ENCODE peak calls at places on chromosomes 13 and 19, in nine cellular contexts. One of them, this sample, is unnamed.

GRCh38 chr13:60604058-60604457 is 207.0 kb downstream of the TDRD3 start:
- DNase-seq in endothelial cell: no peak
- DNase-seq in NCI-H510A treated with DMSO at 0.1 percent for 48 hours: no peak
- DNase-seq in thoracic aorta: no peak
- DNase-seq in neural progenitor cell: no peak
- DNase-seq in GM23338: no peak
- DNase-seq in stimulated activated CD8-positive, alpha-beta memory T cell treated with anti-CD3 and anti-CD28 coated beads, Interleukin-4, amount 100 ng/mL, for 1 hour: no peak
- DNase-seq in prostate gland: no peak
- DNase-seq in AG09309: no peak
- DNase-seq in this sample: no peak

GRCh38 chr19:45450042-45450380 is 17.8 kb upstream of the FOSB start:
- DNase-seq in endothelial cell: no peak
- DNase-seq in NCI-H510A treated with DMSO at 0.1 percent for 48 hours: no peak
- DNase-seq in thoracic aorta: no peak
- DNase-seq in neural progenitor cell: no peak
- DNase-seq in GM23338: no peak
- DNase-seq in stimulated activated CD8-positive, alpha-beta memory T cell treated with anti-CD3 and anti-CD28 coated beads, Interleukin-4, amount 100 ng/mL, for 1 hour: no peak
- DNase-seq in prostate gland: no peak
- DNase-seq in AG09309: no peak
- DNase-seq in this sample: no peak

GRCh38 chr19:33906578-33907335 is 110.1 kb downstream of the KCTD15 start:
- DNase-seq in endothelial cell: peak
- DNase-seq in NCI-H510A treated with DMSO at 0.1 percent for 48 hours: no peak
- DNase-seq in thoracic aorta: no peak
- DNase-seq in neural progenitor cell: peak
- DNase-seq in GM23338: peak
- DNase-seq in stimulated activated CD8-positive, alpha-beta memory T cell treated with anti-CD3 and anti-CD28 coated beads, Interleukin-4, amount 100 ng/mL, for 1 hour: no peak
- DNase-seq in prostate gland: peak
- DNase-seq in AG09309: no peak
- DNase-seq in this sample: peak

GRCh38 chr19:49017041-49017665 is at the start of gene LHB:
- DNase-seq in endothelial cell: no peak
- DNase-seq in NCI-H510A treated with DMSO at 0.1 percent for 48 hours: no peak
- DNase-seq in thoracic aorta: no peak
- DNase-seq in neural progenitor cell: no peak
- DNase-seq in GM23338: peak
- DNase-seq in stimulated activated CD8-positive, alpha-beta memory T cell treated with anti-CD3 and anti-CD28 coated beads, Interleukin-4, amount 100 ng/mL, for 1 hour: no peak
- DNase-seq in prostate gland: no peak
- DNase-seq in AG09309: no peak
- DNase-seq in this sample: no peak

GRCh38 chr13:30818323-30818960 is 83.1 kb downstream of the ALOX5AP start:
- DNase-seq in endothelial cell: no peak
- DNase-seq in NCI-H510A treated with DMSO at 0.1 percent for 48 hours: no peak
- DNase-seq in thoracic aorta: peak
- DNase-seq in neural progenitor cell: no peak
- DNase-seq in GM23338: no peak
- DNase-seq in stimulated activated CD8-positive, alpha-beta memory T cell treated with anti-CD3 and anti-CD28 coated beads, Interleukin-4, amount 100 ng/mL, for 1 hour: no peak
- DNase-seq in prostate gland: no peak
- DNase-seq in AG09309: peak
- DNase-seq in this sample: peak

GRCh38 chr19:8640402-8641004 is 10.1 kb downstream of the NFILZ start:
- DNase-seq in endothelial cell: no peak
- DNase-seq in NCI-H510A treated with DMSO at 0.1 percent for 48 hours: no peak
- DNase-seq in thoracic aorta: no peak
- DNase-seq in neural progenitor cell: no peak
- DNase-seq in GM23338: no peak
- DNase-seq in stimulated activated CD8-positive, alpha-beta memory T cell treated with anti-CD3 and anti-CD28 coated beads, Interleukin-4, amount 100 ng/mL, for 1 hour: no peak
- DNase-seq in prostate gland: no peak
- DNase-seq in AG09309: no peak
- DNase-seq in this sample: no peak

GRCh38 chr13:113166681-113167080 is 8.2 kb downstream of the PROZ start:
- DNase-seq in endothelial cell: no peak
- DNase-seq in NCI-H510A treated with DMSO at 0.1 percent for 48 hours: no peak
- DNase-seq in thoracic aorta: no peak
- DNase-seq in neural progenitor cell: no peak
- DNase-seq in GM23338: no peak
- DNase-seq in stimulated activated CD8-positive, alpha-beta memory T cell treated with anti-CD3 and anti-CD28 coated beads, Interleukin-4, amount 100 ng/mL, for 1 hour: no peak
- DNase-seq in prostate gland: no peak
- DNase-seq in AG09309: no peak
- DNase-seq in this sample: no peak

GRCh38 chr19:33395561-33396550 is 22.3 kb downstream of the CEBPG start:
- DNase-seq in endothelial cell: no peak
- DNase-seq in NCI-H510A treated with DMSO at 0.1 percent for 48 hours: no peak
- DNase-seq in thoracic aorta: no peak
- DNase-seq in neural progenitor cell: no peak
- DNase-seq in GM23338: no peak
- DNase-seq in stimulated activated CD8-positive, alpha-beta memory T cell treated with anti-CD3 and anti-CD28 coated beads, Interleukin-4, amount 100 ng/mL, for 1 hour: no peak
- DNase-seq in prostate gland: peak
- DNase-seq in AG09309: no peak
- DNase-seq in this sample: no peak

GRCh38 chr13:49838989-49839388 is 46.5 kb upstream of the KPNA3 start:
- DNase-seq in endothelial cell: no peak
- DNase-seq in NCI-H510A treated with DMSO at 0.1 percent for 48 hours: no peak
- DNase-seq in thoracic aorta: no peak
- DNase-seq in neural progenitor cell: peak
- DNase-seq in GM23338: peak
- DNase-seq in stimulated activated CD8-positive, alpha-beta memory T cell treated with anti-CD3 and anti-CD28 coated beads, Interleukin-4, amount 100 ng/mL, for 1 hour: no peak
- DNase-seq in prostate gland: no peak
- DNase-seq in AG09309: no peak
- DNase-seq in this sample: no peak

GRCh38 chr19:50793558-50794065 is 3.4 kb downstream of the ACP4 start:
- DNase-seq in endothelial cell: no peak
- DNase-seq in NCI-H510A treated with DMSO at 0.1 percent for 48 hours: no peak
- DNase-seq in thoracic aorta: no peak
- DNase-seq in neural progenitor cell: no peak
- DNase-seq in GM23338: no peak
- DNase-seq in stimulated activated CD8-positive, alpha-beta memory T cell treated with anti-CD3 and anti-CD28 coated beads, Interleukin-4, amount 100 ng/mL, for 1 hour: no peak
- DNase-seq in prostate gland: no peak
- DNase-seq in AG09309: no peak
- DNase-seq in this sample: no peak

GRCh38 chr13:27007166-27007565 is 164.4 kb downstream of the USP12 start:
- DNase-seq in endothelial cell: no peak
- DNase-seq in NCI-H510A treated with DMSO at 0.1 percent for 48 hours: peak
- DNase-seq in thoracic aorta: no peak
- DNase-seq in neural progenitor cell: peak
- DNase-seq in GM23338: peak
- DNase-seq in stimulated activated CD8-positive, alpha-beta memory T cell treated with anti-CD3 and anti-CD28 coated beads, Interleukin-4, amount 100 ng/mL, for 1 hour: no peak
- DNase-seq in prostate gland: no peak
- DNase-seq in AG09309: no peak
- DNase-seq in this sample: no peak

GRCh38 chr13:31437975-31438374 is 238.2 kb downstream of the B3GLCT start:
- DNase-seq in endothelial cell: no peak
- DNase-seq in NCI-H510A treated with DMSO at 0.1 percent for 48 hours: no peak
- DNase-seq in thoracic aorta: no peak
- DNase-seq in neural progenitor cell: no peak
- DNase-seq in GM23338: no peak
- DNase-seq in stimulated activated CD8-positive, alpha-beta memory T cell treated with anti-CD3 and anti-CD28 coated beads, Interleukin-4, amount 100 ng/mL, for 1 hour: no peak
- DNase-seq in prostate gland: no peak
- DNase-seq in AG09309: peak
- DNase-seq in this sample: no peak

GRCh38 chr19:1251233-1251502 is 2.8 kb downstream of the MIDN start:
- DNase-seq in endothelial cell: peak
- DNase-seq in NCI-H510A treated with DMSO at 0.1 percent for 48 hours: no peak
- DNase-seq in thoracic aorta: no peak
- DNase-seq in neural progenitor cell: peak
- DNase-seq in GM23338: no peak
- DNase-seq in stimulated activated CD8-positive, alpha-beta memory T cell treated with anti-CD3 and anti-CD28 coated beads, Interleukin-4, amount 100 ng/mL, for 1 hour: no peak
- DNase-seq in prostate gland: peak
- DNase-seq in AG09309: no peak
- DNase-seq in this sample: no peak

This sample was measured in astrocyte of the cerebellum.